ENCODE peak calls at places on chromosomes 13 and 19, in six cellular contexts. One of them, this sample, is unnamed.

GRCh38 chr19:11479470-11480080 is 1.3 kb downstream of the ELAVL3 start:
- DNase-seq in HFF-Myc: no peak
- DNase-seq in pancreas: peak
- DNase-seq in fibroblast of lung: no peak
- DNase-seq in left lung: peak
- DNase-seq in mammary epithelial cell: no peak
- DNase-seq in this sample: peak

GRCh38 chr13:28532226-28533048 is 37.5 kb upstream of the FLT1 start:
- DNase-seq in fibroblast of lung: no peak
- DNase-seq in left lung: peak
- DNase-seq in mammary epithelial cell: no peak
- DNase-seq in pancreas: peak
- DNase-seq in HFF-Myc: no peak
- DNase-seq in this sample: peak

GRCh38 chr19:11673608-11674041 is 65.1 kb downstream of the ZNF823 start:
- DNase-seq in HFF-Myc: no peak
- DNase-seq in left lung: no peak
- DNase-seq in fibroblast of lung: peak
- DNase-seq in mammary epithelial cell: no peak
- DNase-seq in pancreas: peak
- DNase-seq in this sample: peak

GRCh38 chr13:70311175-70311574 is 202.9 kb upstream of the KLHL1 start:
- DNase-seq in mammary epithelial cell: no peak
- DNase-seq in left lung: no peak
- DNase-seq in HFF-Myc: no peak
- DNase-seq in fibroblast of lung: no peak
- DNase-seq in pancreas: no peak
- DNase-seq in this sample: no peak

GRCh38 chr13:102212729-102213128 is 189.1 kb downstream of the FGF14 start:
- DNase-seq in HFF-Myc: no peak
- DNase-seq in pancreas: no peak
- DNase-seq in fibroblast of lung: no peak
- DNase-seq in mammary epithelial cell: no peak
- DNase-seq in left lung: no peak
- DNase-seq in this sample: no peak

GRCh38 chr19:19475845-19476828 is 39.2 kb downstream of the TSSK6 start:
- DNase-seq in fibroblast of lung: no peak
- DNase-seq in left lung: peak
- DNase-seq in HFF-Myc: no peak
- DNase-seq in mammary epithelial cell: peak
- DNase-seq in pancreas: no peak
- DNase-seq in this sample: no peak

GRCh38 chr19:15227261-15227660 is 5.0 kb downstream of the EPHX3 start:
- DNase-seq in left lung: no peak
- DNase-seq in HFF-Myc: no peak
- DNase-seq in fibroblast of lung: no peak
- DNase-seq in pancreas: no peak
- DNase-seq in mammary epithelial cell: no peak
- DNase-seq in this sample: no peak

GRCh38 chr19:11381535-11382369 is 2.4 kb downstream of the EPOR start:
- DNase-seq in fibroblast of lung: peak
- DNase-seq in mammary epithelial cell: peak
- DNase-seq in pancreas: peak
- DNase-seq in HFF-Myc: peak
- DNase-seq in left lung: peak
- DNase-seq in this sample: peak

GRCh38 chr19:32407004-32407992 is 1.7 kb downstream of the DPY19L3 start:
- DNase-seq in fibroblast of lung: peak
- DNase-seq in pancreas: no peak
- DNase-seq in left lung: no peak
- DNase-seq in HFF-Myc: no peak
- DNase-seq in mammary epithelial cell: no peak
- DNase-seq in this sample: no peak

GRCh38 chr13:46609052-46609451 is 56.1 kb downstream of the LRCH1 start:
- DNase-seq in HFF-Myc: no peak
- DNase-seq in left lung: no peak
- DNase-seq in pancreas: no peak
- DNase-seq in mammary epithelial cell: no peak
- DNase-seq in fibroblast of lung: no peak
- DNase-seq in this sample: no peak

GRCh38 chr13:45200701-45201230 is at the start of gene KCTD4:
- DNase-seq in pancreas: no peak
- DNase-seq in HFF-Myc: no peak
- DNase-seq in left lung: no peak
- DNase-seq in mammary epithelial cell: peak
- DNase-seq in fibroblast of lung: no peak
- DNase-seq in this sample: no peak

GRCh38 chr13:72205773-72206172 is 338.8 kb upstream of the DACH1 start:
- DNase-seq in HFF-Myc: no peak
- DNase-seq in mammary epithelial cell: peak
- DNase-seq in fibroblast of lung: no peak
- DNase-seq in left lung: no peak
- DNase-seq in pancreas: no peak
- DNase-seq in this sample: no peak

GRCh38 chr19:4059931-4060620 is 6.6 kb downstream of the ZBTB7A start:
- DNase-seq in left lung: peak
- DNase-seq in HFF-Myc: no peak
- DNase-seq in pancreas: peak
- DNase-seq in mammary epithelial cell: peak
- DNase-seq in fibroblast of lung: no peak
- DNase-seq in this sample: peak

GRCh38 chr19:5403968-5404640 is 51.1 kb upstream of the ZNRF4 start:
- DNase-seq in mammary epithelial cell: peak
- DNase-seq in pancreas: peak
- DNase-seq in fibroblast of lung: peak
- DNase-seq in left lung: peak
- DNase-seq in HFF-Myc: peak
- DNase-seq in this sample: no peak

GRCh38 chr19:53394522-53394973 is 401 bp upstream of the ZNF765 start:
- DNase-seq in mammary epithelial cell: no peak
- DNase-seq in left lung: peak
- DNase-seq in fibroblast of lung: no peak
- DNase-seq in pancreas: peak
- DNase-seq in HFF-Myc: no peak
- DNase-seq in this sample: peak

GRCh38 chr13:36975172-36975571 is 24.0 kb downstream of the ALG5 start:
- DNase-seq in fibroblast of lung: no peak
- DNase-seq in HFF-Myc: no peak
- DNase-seq in mammary epithelial cell: no peak
- DNase-seq in pancreas: no peak
- DNase-seq in left lung: no peak
- DNase-seq in this sample: no peak

GRCh38 chr19:294341-294818 is 3.2 kb upstream of the PLPP2 start:
- DNase-seq in mammary epithelial cell: no peak
- DNase-seq in fibroblast of lung: no peak
- DNase-seq in HFF-Myc: no peak
- DNase-seq in left lung: peak
- DNase-seq in pancreas: peak
- DNase-seq in this sample: no peak

GRCh38 chr13:100721885-100722512 is 47.4 kb upstream of the TMTC4 start:
- DNase-seq in HFF-Myc: peak
- DNase-seq in pancreas: peak
- DNase-seq in mammary epithelial cell: peak
- DNase-seq in fibroblast of lung: peak
- DNase-seq in left lung: no peak
- DNase-seq in this sample: peak

GRCh38 chr13:99384468-99384867 is 77.3 kb upstream of the GPR183 start:
- DNase-seq in left lung: no peak
- DNase-seq in fibroblast of lung: no peak
- DNase-seq in mammary epithelial cell: no peak
- DNase-seq in HFF-Myc: no peak
- DNase-seq in pancreas: no peak
- DNase-seq in this sample: no peak

GRCh38 chr19:46394398-46394797 is 19.0 kb downstream of the CCDC8 start:
- DNase-seq in left lung: no peak
- DNase-seq in mammary epithelial cell: no peak
- DNase-seq in HFF-Myc: no peak
- DNase-seq in fibroblast of lung: no peak
- DNase-seq in pancreas: no peak
- DNase-seq in this sample: no peak

GRCh38 chr13:112112534-112113276 is 45.8 kb downstream of the SOX1 start:
- DNase-seq in mammary epithelial cell: no peak
- DNase-seq in left lung: no peak
- DNase-seq in fibroblast of lung: no peak
- DNase-seq in pancreas: no peak
- DNase-seq in HFF-Myc: no peak
- DNase-seq in this sample: no peak

GRCh38 chr13:41588899-41589298 is 131.5 kb downstream of the RGCC start:
- DNase-seq in left lung: no peak
- DNase-seq in pancreas: no peak
- DNase-seq in mammary epithelial cell: peak
- DNase-seq in HFF-Myc: peak
- DNase-seq in fibroblast of lung: peak
- DNase-seq in this sample: no peak

GRCh38 chr19:33063356-33064116 is 1.2 kb downstream of the RHPN2 start:
- DNase-seq in HFF-Myc: no peak
- DNase-seq in fibroblast of lung: peak
- DNase-seq in mammary epithelial cell: no peak
- DNase-seq in left lung: no peak
- DNase-seq in pancreas: peak
- DNase-seq in this sample: no peak

DNA sequence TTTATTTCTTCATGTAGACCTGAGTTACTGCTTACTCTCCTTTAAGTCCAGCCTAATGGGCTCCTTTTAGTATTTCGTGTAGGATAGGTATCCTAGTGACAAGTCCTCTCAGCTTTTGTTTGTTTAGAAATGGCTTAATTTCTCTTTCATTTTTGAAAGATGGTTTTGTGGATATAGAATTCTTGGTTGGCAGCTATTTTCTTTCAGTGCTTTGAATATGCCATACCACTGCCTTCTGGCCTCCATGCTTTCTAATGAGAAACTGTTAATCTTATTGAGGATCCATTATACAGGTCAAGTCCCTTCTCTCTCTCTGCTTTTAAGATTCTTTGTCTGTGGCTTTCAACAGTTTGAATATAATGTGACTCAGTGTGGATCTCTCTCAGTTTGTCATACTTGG is 46.8 kb upstream of the SACS start:
- DNase-seq in mammary epithelial cell: no peak
- DNase-seq in fibroblast of lung: no peak
- DNase-seq in pancreas: no peak
- DNase-seq in left lung: no peak
- DNase-seq in HFF-Myc: no peak
- DNase-seq in this sample: no peak
- TF ChIP-seq CTCF in mammary epithelial cell: no peak
- TF ChIP-seq CTCF in fibroblast of lung: no peak
- TF ChIP-seq CTCF in pancreas: no peak
- TF ChIP-seq CTCF in left lung: no peak
- TF ChIP-seq CTCF in HFF-Myc: no peak
- TF ChIP-seq CTCF in this sample: no peak

GRCh38 chr19:9054207-9054606 is 32.7 kb upstream of the OR1M1 start:
- DNase-seq in pancreas: no peak
- DNase-seq in HFF-Myc: no peak
- DNase-seq in mammary epithelial cell: no peak
- DNase-seq in fibroblast of lung: no peak
- DNase-seq in left lung: no peak
- DNase-seq in this sample: no peak
- TF ChIP-seq CTCF in pancreas: no peak
- TF ChIP-seq CTCF in HFF-Myc: no peak
- TF ChIP-seq CTCF in mammary epithelial cell: no peak
- TF ChIP-seq CTCF in fibroblast of lung: no peak
- TF ChIP-seq CTCF in left lung: no peak
- TF ChIP-seq CTCF in this sample: no peak

DNA sequence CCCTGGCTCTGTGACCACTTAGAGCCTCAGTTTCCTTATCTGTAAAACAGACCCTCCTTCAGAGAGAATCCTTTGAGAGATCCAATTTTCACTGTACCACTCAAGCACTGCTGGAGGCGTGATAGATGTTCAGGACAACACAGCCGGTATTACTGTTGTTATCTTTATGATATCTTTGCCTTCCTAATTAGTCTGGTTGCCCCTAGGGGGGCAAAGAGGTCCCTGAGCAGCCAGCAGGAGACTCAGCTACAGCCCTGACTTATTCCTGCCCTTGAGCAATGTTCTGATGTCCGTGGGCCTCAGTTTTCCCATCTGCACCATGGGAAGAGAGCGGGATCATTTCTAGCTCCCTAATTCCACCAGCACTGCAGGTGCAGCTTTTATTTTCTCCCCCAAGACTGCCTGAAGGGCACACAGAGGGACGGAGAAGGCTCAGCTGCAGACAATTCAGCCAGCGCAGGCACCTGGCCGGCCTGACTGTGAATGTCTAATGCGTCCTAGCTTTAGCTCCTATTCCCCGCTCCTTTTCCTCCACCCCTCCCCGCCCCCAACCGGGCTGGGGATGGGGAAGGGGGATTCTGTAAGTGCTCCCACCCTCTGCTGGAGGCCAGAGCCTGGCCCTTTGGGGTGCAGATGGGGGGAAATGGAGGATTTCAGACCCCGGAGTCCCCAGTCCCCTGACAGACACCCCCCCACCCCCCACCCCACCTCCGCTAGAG is 16.3 kb downstream of the TLE5 start:
- DNase-seq in mammary epithelial cell: no peak
- DNase-seq in HFF-Myc: no peak
- DNase-seq in left lung: no peak
- DNase-seq in pancreas: no peak
- DNase-seq in fibroblast of lung: no peak
- DNase-seq in this sample: no peak
- TF ChIP-seq CTCF in mammary epithelial cell: no peak
- TF ChIP-seq CTCF in HFF-Myc: no peak
- TF ChIP-seq CTCF in left lung: no peak
- TF ChIP-seq CTCF in pancreas: no peak
- TF ChIP-seq CTCF in fibroblast of lung: no peak
- TF ChIP-seq CTCF in this sample: no peak

GRCh38 chr13:85445534-85445933 is 353.7 kb downstream of the SLITRK6 start:
- DNase-seq in left lung: no peak
- DNase-seq in HFF-Myc: no peak
- DNase-seq in mammary epithelial cell: no peak
- DNase-seq in pancreas: no peak
- DNase-seq in fibroblast of lung: no peak
- DNase-seq in this sample: no peak
- TF ChIP-seq CTCF in left lung: no peak
- TF ChIP-seq CTCF in HFF-Myc: no peak
- TF ChIP-seq CTCF in mammary epithelial cell: no peak
- TF ChIP-seq CTCF in pancreas: no peak
- TF ChIP-seq CTCF in fibroblast of lung: no peak
- TF ChIP-seq CTCF in this sample: no peak

DNA sequence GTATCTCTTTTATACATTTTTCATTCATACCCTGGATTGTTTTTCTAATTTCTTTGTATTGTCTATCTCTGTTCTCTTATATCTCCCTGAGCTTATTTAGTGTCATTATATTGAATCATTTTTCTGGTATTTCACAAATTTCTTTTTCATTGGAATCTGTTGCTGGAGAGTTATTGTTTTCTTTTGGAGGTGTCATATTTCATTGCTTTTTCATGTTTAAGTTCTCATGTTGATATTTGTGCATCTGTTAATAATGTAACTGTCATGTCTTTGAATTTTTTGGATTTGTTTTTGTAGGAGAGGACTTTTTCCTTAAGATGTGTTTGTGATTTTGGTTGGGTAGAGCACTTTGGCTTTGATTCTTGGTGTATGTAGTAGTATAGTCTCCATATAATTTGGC is 64.0 kb downstream of the DNAJC3 start:
- DNase-seq in HFF-Myc: no peak
- DNase-seq in mammary epithelial cell: no peak
- DNase-seq in left lung: no peak
- DNase-seq in pancreas: no peak
- DNase-seq in fibroblast of lung: no peak
- DNase-seq in this sample: no peak
- TF ChIP-seq CTCF in HFF-Myc: no peak
- TF ChIP-seq CTCF in mammary epithelial cell: no peak
- TF ChIP-seq CTCF in left lung: no peak
- TF ChIP-seq CTCF in pancreas: no peak
- TF ChIP-seq CTCF in fibroblast of lung: no peak
- TF ChIP-seq CTCF in this sample: no peak

This sample was measured in glutamatergic neuron.